ENCODE peak calls at places on chromosomes 7 and 10, in nine cellular contexts. H, D, F, Y, A, R, L, B and J are unnamed samples. For H3K27me3, the result is how much of the 10 kb centered on the place peaks cover.

GRCh38 chr7:76262683-76263402 is 39.6 kb upstream of the HSPB1 start:
- DNase-seq in H (peak), D (peak), F (peak), Y (peak), A (peak), R (peak), L (peak), B (peak), J (peak)

GRCh38 chr7:134813668-134814067 is 34.2 kb downstream of the CALD1 start:
- DNase-seq in H (peak), D (no peak), F (no peak), Y (no peak), A (no peak), R (no peak), L (peak), B (no peak), J (no peak)

GRCh38 chr7:29620531-29620930 is 56.9 kb downstream of the PRR15 start:
- DNase-seq in H (no peak), D (no peak), F (no peak), Y (peak), A (no peak), R (no peak), L (no peak), B (no peak), J (no peak)

GRCh38 chr7:122413339-122413738 is 108.8 kb upstream of the FEZF1 start:
- DNase-seq in H (no peak), D (no peak), F (no peak), Y (no peak), A (no peak), R (no peak), L (no peak), B (no peak), J (no peak)

GRCh38 chr7:130009848-130010688 is 41.1 kb downstream of the ZC3HC1 start:
- DNase-seq in H (peak), D (peak), F (no peak), Y (peak), A (peak), R (peak), L (peak), B (peak), J (peak)

GRCh38 chr7:151518105-151518780 is 1.5 kb downstream of the RHEB start:
- DNase-seq in H (peak), D (no peak), F (no peak), Y (peak), A (peak), R (peak), L (peak), B (peak), J (no peak)

GRCh38 chr10:133272301-133272963 is 4.2 kb downstream of the ADAM8 start:
- DNase-seq in H (no peak), D (no peak), F (no peak), Y (no peak), A (no peak), R (no peak), L (no peak), B (no peak), J (no peak)

GRCh38 chr7:22338875-22339274 is 18.1 kb downstream of the RAPGEF5 start:
- DNase-seq in H (no peak), D (no peak), F (no peak), Y (no peak), A (no peak), R (no peak), L (no peak), B (no peak), J (no peak)

GRCh38 chr10:118246340-118247247 is 95.5 kb downstream of the FAM204A start:
- DNase-seq in H (no peak), D (no peak), F (no peak), Y (no peak), A (no peak), R (peak), L (no peak), B (no peak), J (no peak)

DNA sequence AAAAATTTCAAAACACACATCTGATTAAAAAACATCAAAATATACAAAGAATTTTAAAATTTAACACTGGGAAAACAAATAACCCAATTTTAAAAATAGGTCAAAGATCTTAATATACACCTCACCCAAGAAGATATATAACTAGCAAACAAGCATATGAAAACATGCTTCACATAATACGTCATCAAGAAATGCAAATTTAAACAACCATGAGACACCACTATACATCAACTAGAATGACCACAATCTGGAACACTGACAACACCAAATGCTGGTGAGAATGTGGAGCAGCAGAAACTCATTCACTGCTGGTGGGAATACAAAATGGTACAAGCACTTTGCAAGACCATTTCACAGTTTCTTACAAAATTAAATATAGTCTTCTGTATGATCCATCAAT is 498.4 kb downstream of the IPMK start:
- DNase-seq in H (no peak), D (no peak), F (no peak), Y (peak), A (no peak), R (no peak), L (no peak), B (no peak), J (no peak)
- H3K27me3 ChIP-seq in H (under half), D (under half), F (under half), Y (under half), A (under half), R (under half), L (under half), B (under half), J (under half)

GRCh38 chr10:28296023-28296422 is 6.8 kb downstream of the MPP7 start:
- DNase-seq in H (no peak), D (no peak), F (no peak), Y (no peak), A (no peak), R (no peak), L (no peak), B (no peak), J (no peak)
- H2AFZ ChIP-seq in H (no peak), D (no peak), F (no peak), Y (no peak), A (no peak), R (peak), L (no peak), B (no peak), J (no peak)

GRCh38 chr10:75730847-75731246 is 299.4 kb downstream of the LRMDA start:
- DNase-seq in H (no peak), D (no peak), F (no peak), Y (no peak), A (no peak), R (no peak), L (no peak), B (no peak), J (no peak)

GRCh38 chr10:75736889-75737610 is 305.6 kb downstream of the LRMDA start:
- DNase-seq in H (no peak), D (no peak), F (no peak), Y (no peak), A (no peak), R (peak), L (no peak), B (no peak), J (no peak)

DNA sequence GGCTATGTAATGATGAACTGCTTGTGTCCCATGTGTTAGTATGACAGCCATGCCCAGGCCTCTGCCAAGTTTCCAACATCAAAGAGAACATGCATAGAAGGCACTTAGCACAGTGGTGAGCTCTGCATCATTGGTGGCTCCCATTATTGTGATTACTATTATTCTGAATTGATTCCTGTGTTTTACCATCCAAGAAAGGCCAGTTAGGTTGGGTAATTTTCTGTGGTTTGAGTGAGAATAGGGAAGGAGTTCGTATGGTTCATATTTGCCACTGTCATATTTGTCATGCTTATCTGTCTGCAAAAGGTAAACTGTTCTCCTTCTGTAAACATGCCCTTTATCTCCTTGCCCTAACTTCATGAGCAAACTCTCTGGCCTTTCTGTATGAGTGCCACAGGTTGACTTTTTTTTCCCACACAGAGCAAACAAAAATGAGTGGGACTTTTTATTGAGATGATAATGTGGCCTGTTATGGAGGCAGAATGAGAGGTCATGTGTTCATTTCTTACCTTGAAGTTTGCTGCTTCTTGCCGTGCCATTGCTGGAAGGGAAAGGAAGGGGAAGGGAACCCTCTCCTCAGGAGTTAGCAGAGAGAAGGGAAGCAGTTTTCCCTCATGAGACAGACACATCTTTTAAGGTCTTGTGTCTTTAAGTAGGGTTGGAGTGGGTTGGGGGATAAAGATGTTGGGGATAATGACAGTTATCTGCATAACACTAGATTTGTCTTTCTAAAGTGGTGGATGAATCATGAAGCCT is 301.9 kb downstream of the LRMDA start:
- DNase-seq in H (no peak), D (no peak), F (no peak), Y (no peak), A (peak), R (no peak), L (no peak), B (no peak), J (no peak)
- H3K27me3 ChIP-seq in H (under half), D (under half), F (under half), Y (under half), A (under half), R (under half), L (under half), B (under half), J (under half)

DNA sequence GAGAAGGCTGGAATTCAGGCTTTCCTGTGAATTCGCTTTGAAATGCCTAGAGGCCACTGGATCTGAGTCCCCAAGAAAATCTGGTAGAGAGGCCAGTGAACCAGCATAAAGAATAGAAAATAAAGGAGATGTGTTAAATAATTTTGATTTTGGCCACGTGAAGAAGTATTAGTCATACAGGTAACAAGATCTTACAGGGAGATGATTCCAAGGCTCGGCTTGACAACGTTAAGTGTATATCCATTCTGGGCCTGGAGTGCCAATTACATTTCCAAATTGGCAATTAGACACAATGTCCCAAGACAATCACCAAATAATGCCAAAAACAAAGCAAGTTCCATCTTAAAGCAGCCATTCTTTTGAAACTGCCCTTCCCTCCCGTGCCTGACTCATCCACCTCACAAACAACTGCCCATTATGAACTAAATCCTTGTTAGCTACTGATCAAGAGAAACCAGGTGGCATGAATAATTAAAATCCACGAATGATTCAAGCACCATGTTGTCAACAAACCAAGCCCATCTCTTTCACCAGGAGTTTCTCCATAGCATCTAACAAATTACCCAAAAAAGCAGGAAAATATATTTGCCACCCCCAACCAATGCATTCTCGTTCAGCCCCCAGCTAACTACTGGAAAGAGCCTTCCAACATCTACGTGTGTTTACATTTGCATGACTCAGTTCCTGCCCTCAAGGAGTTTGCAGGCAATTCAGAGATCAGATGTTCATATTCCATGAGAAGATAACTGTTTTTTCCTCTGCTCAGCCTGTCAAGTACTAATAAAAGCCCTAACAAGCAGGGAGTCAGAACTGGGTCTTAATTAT is 8.5 kb downstream of the KCNMA1 start:
- DNase-seq in H (no peak), D (no peak), F (no peak), Y (peak), A (no peak), R (peak), L (peak), B (peak), J (no peak)
- H2AFZ ChIP-seq in H (no peak), D (peak), F (no peak), Y (peak), A (no peak), R (peak), L (no peak), B (no peak), J (no peak)